ENCODE peak calls at places on chromosomes 1 and 21, in eight cellular contexts. H, C, U, F, W, Y, Z and K are unnamed samples.
A peak's percentile ranks its signal among the peaks of the same experiment; 100 is the strongest.

GRCh38 chr21:43027846-43028731 is 47.5 kb downstream of the CBS start:
- DNase-seq in F (no peak), U (no peak), Y (no peak), H (no peak), Z (no peak), W (no peak), C (no peak), K (no peak)

GRCh38 chr21:46080171-46081021 is 17.5 kb upstream of the COL6A2 start:
- DNase-seq in Y (no peak), F (no peak), Z (no peak), C (peak; percentile 24), U (no peak), W (no peak), H (no peak), K (peak; percentile 77)

GRCh38 chr1:165831146-165831545 is 3.7 kb downstream of the UCK2 start:
- DNase-seq in Y (no peak), F (no peak), Z (no peak), C (no peak), H (no peak), W (no peak), U (no peak), K (no peak)

GRCh38 chr1:233394860-233395717 is 67.6 kb downstream of the MAP3K21 start:
- DNase-seq in H (peak; percentile 70), Z (peak; percentile 32), Y (peak; percentile 60), U (no peak), W (no peak), F (peak; percentile 43), C (no peak), K (no peak)

GRCh38 chr21:43306911-43307676 is 119.8 kb downstream of the SIK1 start:
- DNase-seq in Z (no peak), H (peak; percentile 23), C (peak; percentile 76), F (peak; percentile 92), Y (peak; percentile 65), U (no peak), W (no peak), K (peak; percentile 66)

GRCh38 chr1:98849969-98850636 is 154.6 kb downstream of the PLPPR5 start:
- DNase-seq in H (no peak), U (no peak), W (no peak), F (no peak), Y (no peak), C (no peak), Z (no peak), K (no peak)

GRCh38 chr21:14753069-14753465 is 207.0 kb upstream of the SAMSN1 start:
- DNase-seq in U (no peak), H (no peak), F (no peak), C (no peak), Y (no peak), Z (no peak), W (no peak), K (no peak)

GRCh38 chr1:78553859-78554258 is 63.1 kb downstream of the PTGFR start:
- DNase-seq in F (no peak), H (no peak), C (no peak), Y (no peak), U (no peak), Z (no peak), W (no peak), K (no peak)

GRCh38 chr1:180586671-180587155 is 27.9 kb downstream of the OVAAL start:
- DNase-seq in U (no peak), W (no peak), Y (peak; percentile 72), H (peak; percentile 55), C (peak; percentile 78), Z (peak; percentile 66), F (peak; percentile 84), K (no peak)

GRCh38 chr21:14545906-14546480 is at the start of gene SAMSN1:
- DNase-seq in W (peak; percentile 22), Y (no peak), C (peak; percentile 34), H (peak; percentile 23), U (no peak), Z (no peak), F (no peak), K (no peak)

GRCh38 chr1:205458777-205459566 is 3.1 kb upstream of the BLACAT1 start:
- DNase-seq in H (peak; percentile 52), Y (no peak), U (no peak), W (no peak), Z (no peak), C (no peak), F (peak; percentile 68), K (no peak)

GRCh38 chr1:19395678-19396192 is 83.6 kb downstream of the SLC66A1 start:
- DNase-seq in C (no peak), Z (no peak), W (no peak), U (no peak), H (no peak), Y (no peak), F (peak; percentile 89), K (no peak)

GRCh38 chr1:12151465-12151864 is 15.3 kb upstream of the TNFRSF1B start:
- DNase-seq in W (no peak), H (no peak), F (no peak), Y (no peak), Z (no peak), C (no peak), U (no peak), K (peak; percentile 20)
- H3K27ac ChIP-seq in W (peak overlapping the region; percentile 77), H (no peak overlapping the region), F (no peak overlapping the region), Y (no peak overlapping the region), Z (peak overlapping the region; percentile 56), C (peak overlapping the region; percentile 42), U (no peak overlapping the region), K (peak overlapping the region; percentile 98)

GRCh38 chr1:61050541-61051454 is 31.6 kb upstream of the NFIA start:
- DNase-seq in C (peak; percentile 49), U (peak; percentile 46), F (no peak), H (no peak), Z (peak; percentile 66), Y (no peak), W (no peak), K (peak; percentile 55)

GRCh38 chr1:61052393-61053280 is 29.7 kb upstream of the NFIA start:
- DNase-seq in H (no peak), Z (no peak), C (no peak), W (no peak), Y (no peak), U (no peak), F (no peak), K (no peak)

GRCh38 chr1:61053281-61053711 is 29.1 kb upstream of the NFIA start:
- DNase-seq in U (no peak), Y (no peak), W (no peak), C (no peak), F (no peak), H (no peak), Z (no peak), K (no peak)

GRCh38 chr1:61049850-61050540 is 32.4 kb upstream of the NFIA start:
- DNase-seq in W (peak; percentile 50), F (peak; percentile 80), U (peak; percentile 93), Z (peak; percentile 98), H (peak; percentile 81), C (peak; percentile 96), Y (peak; percentile 77), K (peak; percentile 93)

DNA sequence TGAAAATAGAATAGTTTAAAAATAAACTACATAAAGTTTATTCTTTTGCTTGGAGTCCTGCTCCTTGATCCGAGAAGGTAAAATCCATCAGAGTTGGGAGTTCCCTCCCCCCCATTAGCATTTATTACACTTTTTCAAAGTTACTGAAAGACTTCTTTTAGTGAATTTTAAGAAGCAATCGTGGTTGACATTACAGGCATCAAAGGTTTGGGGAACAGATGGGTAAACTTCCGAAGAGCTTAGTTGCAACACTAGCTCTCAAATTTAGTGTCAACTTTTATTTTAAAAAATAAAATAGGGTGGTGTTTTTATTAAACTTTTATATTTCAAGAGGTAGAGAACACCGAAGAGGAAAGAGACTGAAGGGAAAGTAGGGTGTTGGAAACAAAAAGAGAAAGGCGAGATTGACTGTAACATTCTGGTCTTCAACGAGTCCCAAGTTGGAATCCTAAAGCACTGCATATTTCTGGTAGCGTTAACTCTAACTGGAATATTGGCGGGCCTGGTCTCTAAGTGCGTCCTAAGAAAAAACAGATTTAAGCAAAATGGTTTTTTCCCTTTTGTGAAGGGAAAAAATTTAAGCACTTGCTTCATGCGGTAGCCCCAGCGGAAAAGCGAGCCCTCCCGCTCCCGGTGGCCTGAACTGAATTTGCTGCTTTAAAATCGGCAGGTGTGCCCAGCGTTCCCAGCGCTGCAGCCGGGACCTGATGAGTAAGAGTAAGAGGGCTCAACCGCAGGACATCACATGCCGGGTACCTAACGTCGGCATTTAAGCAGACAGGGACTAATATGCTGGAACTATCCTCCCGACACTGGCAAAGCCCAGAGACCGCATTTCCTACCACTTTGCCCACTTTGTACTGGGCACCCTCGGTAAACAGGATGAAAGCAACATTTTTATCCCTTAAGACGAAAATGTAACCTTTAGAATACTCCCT is 30.6 kb upstream of the NFIA start:
- DNase-seq in H (no peak), F (no peak), U (peak; percentile 53), Y (no peak), W (no peak), Z (no peak), C (no peak), K (no peak)
- H3K4me3 ChIP-seq in H (no peak overlapping the region), F (no peak overlapping the region), U (peak overlapping the region; percentile 96), Y (peak overlapping the region; percentile 88), W (peak overlapping the region; percentile 95), Z (no peak overlapping the region), C (peak overlapping the region; percentile 74), K (no peak overlapping the region)

DNA sequence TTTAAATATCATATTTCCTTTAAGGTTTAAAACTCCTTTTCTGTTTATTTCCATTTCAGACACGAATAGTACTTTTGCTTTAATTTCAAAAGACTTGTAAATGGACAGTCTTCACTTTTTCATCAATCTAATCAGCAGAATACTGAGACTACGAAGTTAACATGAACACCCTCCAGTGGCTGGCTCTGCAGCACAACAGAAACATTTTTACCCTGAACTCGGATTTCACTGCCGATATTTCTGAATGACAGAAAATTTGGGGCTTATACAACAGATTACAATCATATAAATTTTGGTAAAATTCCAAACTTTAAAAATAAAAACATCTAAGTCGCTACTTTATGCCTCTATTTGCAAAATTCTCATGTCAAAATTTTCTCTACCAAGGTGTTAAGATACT is 86.2 kb downstream of the AKT3 start:
- DNase-seq in H (no peak), U (no peak), Z (no peak), F (no peak), Y (no peak), C (no peak), W (no peak), K (no peak)
- TF ChIP-seq CTCF in H (no peak), U (no peak), Z (no peak), F (no peak), Y (no peak), C (no peak), W (no peak), K (no peak)

GRCh38 chr1:24464378-24464770 is 38.3 kb upstream of the RCAN3 start:
- DNase-seq in Y (no peak), W (no peak), H (no peak), C (no peak), Z (no peak), U (no peak), F (no peak), K (no peak)

GRCh38 chr1:24465099-24465498 is 37.5 kb upstream of the RCAN3 start:
- DNase-seq in U (no peak), Z (no peak), Y (no peak), H (no peak), F (no peak), C (no peak), W (no peak), K (no peak)

GRCh38 chr1:24465638-24466037 is 37.0 kb upstream of the RCAN3 start:
- DNase-seq in W (no peak), Z (no peak), F (no peak), H (no peak), U (no peak), Y (no peak), C (no peak), K (no peak)

GRCh38 chr1:24459551-24460266 is 42.9 kb upstream of the RCAN3 start:
- DNase-seq in U (no peak), C (no peak), F (no peak), Y (no peak), W (no peak), Z (no peak), H (no peak), K (no peak)

GRCh38 chr1:24463756-24464377 is 38.8 kb upstream of the RCAN3 start:
- DNase-seq in Z (no peak), C (no peak), F (no peak), H (no peak), Y (no peak), U (no peak), W (no peak), K (no peak)
- H3K27ac ChIP-seq in Z (no peak overlapping the region), C (no peak overlapping the region), F (no peak overlapping the region), H (no peak overlapping the region), Y (no peak overlapping the region), U (no peak overlapping the region), W (no peak overlapping the region), K (no peak overlapping the region)